ENCODE peak calls at places on chromosomes 2 and 18, in five cellular contexts. N, E, C, B and J are unnamed samples.
A peak's percentile ranks its signal among the peaks of the same experiment; 100 is the strongest.

GRCh38 chr2:142131016-142131714 is at the start of gene LRP1B:
- DNase-seq in N (no peak), E (peak; percentile 37), C (no peak), B (peak; percentile 52), J (peak; percentile 40)

GRCh38 chr2:45169339-45170190 is 160.3 kb upstream of the SIX2 start:
- DNase-seq in N (peak; percentile 60), E (no peak), C (no peak), B (peak; percentile 78), J (peak; percentile 89)

GRCh38 chr2:221448086-221448856 is 123.8 kb downstream of the EPHA4 start:
- DNase-seq in N (no peak), E (no peak), C (no peak), B (no peak), J (no peak)

GRCh38 chr2:42913280-42913878 is 121.0 kb upstream of the HAAO start:
- DNase-seq in N (no peak), E (no peak), C (peak; percentile 72), B (no peak), J (no peak)

GRCh38 chr2:215034154-215034553 is 104.3 kb downstream of the ABCA12 start:
- DNase-seq in N (no peak), E (no peak), C (no peak), B (no peak), J (no peak)

GRCh38 chr18:364221-364620 is 96.4 kb upstream of the THOC1 start:
- DNase-seq in N (no peak), E (no peak), C (no peak), B (no peak), J (no peak)

GRCh38 chr2:104521247-104521646 is 332.7 kb upstream of the POU3F3 start:
- DNase-seq in N (no peak), E (peak; percentile 15), C (no peak), B (peak; percentile 54), J (peak; percentile 20)

GRCh38 chr2:212032032-212032431 is 506.6 kb downstream of the ERBB4 start:
- DNase-seq in N (no peak), E (no peak), C (no peak), B (no peak), J (peak; percentile 3)

GRCh38 chr2:88471083-88471942 is 18.8 kb upstream of the FOXI3 start:
- DNase-seq in N (no peak), E (no peak), C (no peak), B (no peak), J (no peak)

GRCh38 chr18:72114801-72115594 is 429.1 kb downstream of the CBLN2 start:
- DNase-seq in N (no peak), E (no peak), C (no peak), B (no peak), J (no peak)

GRCh38 chr2:105042189-105042588 is 4.3 kb downstream of the MRPS9 start:
- DNase-seq in N (no peak), E (no peak), C (peak; percentile 12), B (no peak), J (no peak)

GRCh38 chr2:136126021-136126420 is 8.1 kb upstream of the CXCR4 start:
- DNase-seq in N (no peak), E (peak; percentile 5), C (no peak), B (no peak), J (no peak)

GRCh38 chr2:83531211-83531610 is 927.9 kb downstream of the SUCLG1 start:
- DNase-seq in N (no peak), E (no peak), C (no peak), B (no peak), J (no peak)

GRCh38 chr2:164843346-164843841 is 1.8 kb upstream of the COBLL1 start:
- DNase-seq in N (no peak), E (peak; percentile 42), C (no peak), B (no peak), J (no peak)

GRCh38 chr2:190678444-190679162 is 29.7 kb downstream of the NAB1 start:
- DNase-seq in N (no peak), E (no peak), C (no peak), B (no peak), J (no peak)

GRCh38 chr2:128622371-128622770 is 303.7 kb upstream of the HS6ST1 start:
- DNase-seq in N (no peak), E (no peak), C (no peak), B (no peak), J (no peak)

GRCh38 chr2:39225564-39225963 is 18.2 kb downstream of the CDKL4 start:
- DNase-seq in N (no peak), E (no peak), C (no peak), B (no peak), J (no peak)
- TF ChIP-seq CHD2 in N (no peak), E (no peak), C (no peak), B (no peak), J (no peak)

GRCh38 chr18:51120809-51121596 is 76.5 kb downstream of the MEX3C start:
- DNase-seq in N (no peak), E (no peak), C (no peak), B (no peak), J (no peak)
- TF ChIP-seq CHD2 in N (no peak), E (no peak), C (no peak), B (no peak), J (no peak)

GRCh38 chr2:205003288-205003687 is 458.0 kb downstream of the PARD3B start:
- DNase-seq in N (no peak), E (no peak), C (no peak), B (no peak), J (no peak)

GRCh38 chr2:205001306-205001966 is 456.2 kb downstream of the PARD3B start:
- DNase-seq in N (no peak), E (no peak), C (no peak), B (no peak), J (no peak)

GRCh38 chr2:205002390-205002789 is 457.1 kb downstream of the PARD3B start:
- DNase-seq in N (no peak), E (no peak), C (no peak), B (no peak), J (no peak)
- TF ChIP-seq CHD2 in N (no peak), E (no peak), C (no peak), B (no peak), J (no peak)

DNA sequence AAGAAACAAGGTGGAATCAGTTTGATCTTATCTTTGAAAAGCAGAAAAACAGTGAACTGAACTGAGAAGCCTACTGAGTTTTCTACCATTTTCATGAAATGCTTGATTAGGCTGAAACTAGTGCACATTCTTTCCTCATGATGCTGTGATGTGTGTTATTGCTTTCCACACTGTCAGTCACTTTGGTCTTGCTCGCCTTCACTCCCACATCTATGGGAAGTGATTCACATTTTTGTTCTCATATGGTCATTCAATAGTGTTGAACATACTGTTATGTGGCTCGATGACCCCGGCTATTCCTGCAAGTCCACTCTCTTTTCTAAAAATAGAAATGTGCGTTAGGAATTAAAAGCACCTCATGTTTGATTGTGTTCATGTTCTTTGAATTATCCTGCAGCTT is 129.7 kb downstream of the TGIF1 start:
- DNase-seq in N (no peak), E (no peak), C (no peak), B (no peak), J (no peak)
- TF ChIP-seq CHD2 in N (no peak), E (no peak), C (no peak), B (no peak), J (no peak)

DNA sequence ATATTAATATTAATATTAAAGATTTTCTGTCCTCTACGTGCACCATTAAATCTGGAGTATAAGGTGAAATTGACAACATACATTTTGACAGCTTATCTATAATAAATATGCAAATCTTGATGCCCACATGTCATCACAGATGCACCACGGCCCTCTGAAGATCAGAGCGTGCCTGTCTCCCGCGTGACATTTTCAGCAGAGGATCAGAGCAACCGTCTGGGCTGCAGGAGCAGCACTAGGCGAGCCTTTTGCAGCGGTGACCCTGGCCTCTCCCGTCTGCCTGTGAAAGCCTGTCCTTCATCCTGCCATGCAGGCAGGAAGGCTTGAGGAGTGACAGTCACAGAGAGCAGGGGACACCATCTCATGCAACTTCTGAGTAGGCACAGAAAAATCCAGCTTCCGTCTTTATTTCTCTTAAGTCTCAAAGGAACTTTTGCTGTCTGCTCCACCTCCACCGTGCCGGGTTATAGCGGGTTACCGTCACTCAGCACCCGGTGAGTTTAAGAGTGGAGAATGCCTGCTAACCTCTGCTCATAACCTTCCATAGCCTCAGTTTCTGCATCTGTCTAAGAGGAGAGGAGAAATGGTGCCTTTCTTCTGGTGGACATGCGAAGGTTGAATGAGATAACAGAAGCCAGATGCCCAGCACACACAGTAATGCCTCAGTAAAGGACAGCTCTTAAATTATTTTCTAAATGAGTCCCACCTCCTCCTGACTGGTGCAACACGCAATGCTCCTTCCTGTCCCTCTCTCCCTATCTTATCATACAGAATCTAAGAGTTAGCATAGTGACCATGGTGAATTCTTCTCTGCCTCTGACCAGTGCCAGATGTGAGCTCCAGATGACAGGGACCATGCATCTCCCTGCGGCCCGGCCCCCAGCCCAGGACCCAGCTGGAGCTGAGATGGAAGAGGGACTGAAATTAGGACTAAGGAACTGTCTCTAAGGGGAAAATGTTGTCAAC is 43.8 kb downstream of the CELF4 start:
- DNase-seq in N (no peak), E (no peak), C (no peak), B (no peak), J (peak; percentile 87)
- TF ChIP-seq CHD2 in N (no peak), E (no peak), C (no peak), B (no peak), J (peak; percentile 51)

DNA sequence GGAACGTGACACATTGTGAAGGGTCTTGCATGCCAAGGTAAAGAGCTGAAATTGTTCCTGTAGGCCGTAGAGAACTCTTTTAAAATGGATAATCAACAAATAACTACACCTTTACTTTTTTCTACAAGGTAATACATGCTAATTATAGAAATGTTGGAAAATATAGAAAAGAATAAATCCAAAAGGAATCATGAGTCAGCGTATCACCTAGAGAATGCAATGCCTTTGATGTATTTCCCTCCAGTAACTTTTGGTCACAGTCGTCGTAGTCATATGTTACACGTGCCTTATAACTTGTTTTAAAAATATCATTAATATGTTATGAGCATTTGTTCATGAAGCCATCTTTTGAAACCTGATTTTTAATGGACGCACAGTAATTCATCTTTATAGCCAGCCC is 100.6 kb downstream of the LIPG start:
- DNase-seq in N (no peak), E (no peak), C (no peak), B (no peak), J (no peak)
- TF ChIP-seq CHD2 in N (no peak), E (no peak), C (no peak), B (no peak), J (no peak)

GRCh38 chr2:59196511-59196910 is 955.4 kb upstream of the FANCL start:
- DNase-seq in N (no peak), E (no peak), C (no peak), B (no peak), J (no peak)
- TF ChIP-seq CHD2 in N (no peak), E (no peak), C (no peak), B (no peak), J (no peak)